ENCODE peak calls at places on chromosomes 11 and 22, in eight cellular contexts. W, H, R, G, E, T, V and I are unnamed samples.

GRCh38 chr11:100805509-100806199 is 118.6 kb downstream of the ARHGAP42 start:
- DNase-seq in W (peak; percentile 44), T (no peak), H (no peak), V (peak; percentile 17), G (no peak), R (peak; percentile 80), E (peak; percentile 39), I (peak; percentile 33)

GRCh38 chr22:49425356-49425755 is 402.3 kb downstream of the BRD1 start:
- DNase-seq in V (no peak), W (no peak), E (no peak), R (no peak), T (no peak), G (no peak), H (no peak), I (no peak)

GRCh38 chr22:29149841-29150555 is 55.7 kb upstream of the EMID1 start:
- DNase-seq in V (no peak), G (no peak), R (no peak), E (no peak), W (no peak), H (no peak), T (no peak), I (no peak)

GRCh38 chr11:128499613-128500213 is 87.6 kb downstream of the ETS1 start:
- DNase-seq in T (no peak), V (no peak), E (no peak), R (peak; percentile 33), H (no peak), W (no peak), G (no peak), I (no peak)

GRCh38 chr11:125952973-125953372 is 7.1 kb downstream of the VSIG10L2 start:
- DNase-seq in T (no peak), E (no peak), H (no peak), W (no peak), R (peak; percentile 15), G (no peak), V (no peak), I (no peak)

GRCh38 chr11:56705784-56706396 is 7.0 kb downstream of the OR9G1 start:
- DNase-seq in W (no peak), H (no peak), V (no peak), E (no peak), T (no peak), R (no peak), G (no peak), I (no peak)

GRCh38 chr11:100578966-100579365 is 108.1 kb upstream of the ARHGAP42 start:
- DNase-seq in T (no peak), V (peak; percentile 72), E (no peak), W (peak; percentile 21), R (peak; percentile 26), H (no peak), G (no peak), I (peak; percentile 15)

GRCh38 chr11:22163394-22163797 is 29.5 kb upstream of the ANO5 start:
- DNase-seq in R (no peak), E (no peak), G (no peak), H (no peak), W (no peak), T (no peak), V (peak; percentile 0), I (no peak)

GRCh38 chr11:57277845-57278720 is 41.0 kb upstream of the APLNR start:
- DNase-seq in H (peak; percentile 68), R (peak; percentile 70), W (peak; percentile 85), V (peak; percentile 88), G (peak; percentile 4), E (peak; percentile 67), T (peak; percentile 32), I (peak; percentile 87)

GRCh38 chr11:108965602-108966001 is 300.7 kb downstream of the DDX10 start:
- DNase-seq in H (no peak), E (peak; percentile 73), W (peak; percentile 92), V (peak; percentile 87), R (peak; percentile 93), T (no peak), G (no peak), I (peak; percentile 95)